ENCODE peak calls at places on chromosomes 6 and 20, in six cellular contexts. N is uterus, H is GM23248, E is heart left ventricle, U is colonic mucosa, R is tibial artery. Z is an unnamed sample.

GRCh38 chr6:14452567-14453527 is 335.3 kb downstream of the CD83 start:
- DNase-seq in N (no peak), H (no peak), E (no peak), U (no peak), R (no peak), Z (no peak)

GRCh38 chr6:111596784-111597183 is 8.9 kb downstream of the TRAF3IP2 start:
- DNase-seq in N (no peak), H (no peak), E (no peak), U (no peak), R (no peak), Z (no peak)

GRCh38 chr6:44250067-44250717 is 3.3 kb downstream of the HSP90AB1 start:
- DNase-seq in N (no peak), H (no peak), E (no peak), U (no peak), R (no peak), Z (no peak)

GRCh38 chr6:125753218-125753936 is 3.9 kb downstream of the HEY2 start:
- DNase-seq in N (no peak), H (peak), E (no peak), U (no peak), R (no peak), Z (no peak)

GRCh38 chr20:10291564-10292240 is 73.1 kb downstream of the SNAP25 start:
- DNase-seq in N (no peak), H (no peak), E (no peak), U (no peak), R (no peak), Z (no peak)

GRCh38 chr20:33111306-33111705 is 31.9 kb downstream of the BPIFB4 start:
- DNase-seq in N (no peak), H (no peak), E (no peak), U (no peak), R (no peak), Z (no peak)

GRCh38 chr6:126054258-126054702 is 67.9 kb downstream of the TRMT11 start:
- DNase-seq in N (peak), H (no peak), E (no peak), U (peak), R (no peak), Z (no peak)

GRCh38 chr6:116099036-116099435 is 1.6 kb upstream of the NT5DC1 start:
- DNase-seq in N (no peak), H (no peak), E (no peak), U (no peak), R (no peak), Z (no peak)

DNA sequence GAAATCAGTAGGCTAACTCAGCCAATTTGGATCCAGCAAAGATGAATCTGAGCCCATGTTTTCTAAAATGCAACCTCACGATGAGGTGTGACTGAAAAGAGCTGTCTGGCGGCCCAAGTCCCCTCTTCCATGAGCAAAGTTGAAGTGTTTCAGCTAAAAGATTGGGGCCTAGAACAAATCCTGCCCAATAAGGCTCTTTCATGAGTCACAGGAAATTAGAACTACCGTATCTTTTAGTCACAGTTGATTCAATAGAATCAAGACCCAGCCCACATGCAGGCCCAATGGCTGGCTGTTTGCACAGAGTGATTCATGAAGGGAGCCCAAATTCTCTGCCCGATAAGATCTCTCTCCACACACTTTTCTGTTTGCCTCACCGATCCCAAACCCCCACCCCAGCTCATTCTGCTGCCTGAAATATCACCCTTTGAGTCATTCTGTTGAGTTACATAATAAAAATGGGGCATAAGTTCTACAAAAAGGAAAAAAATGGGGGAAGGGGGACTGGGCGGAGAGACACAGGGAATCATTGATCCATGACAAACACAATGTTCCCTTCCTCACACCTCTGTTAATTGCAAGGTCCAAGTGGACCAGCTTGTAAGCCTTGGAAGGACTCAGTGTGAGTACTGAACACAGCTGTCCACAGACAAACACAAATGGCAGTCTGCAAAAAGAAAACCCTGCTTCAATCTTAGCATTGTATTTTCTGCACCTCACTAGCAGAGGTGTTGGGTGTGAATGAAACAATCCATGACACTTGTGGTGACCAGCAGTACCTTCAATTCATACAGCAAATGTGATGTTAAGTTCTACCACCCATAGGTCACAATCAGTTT is 13.8 kb downstream of the FOXQ1 start:
- DNase-seq in N (no peak), H (peak), E (no peak), U (no peak), R (no peak), Z (no peak)
- H3K27ac ChIP-seq in N (no peak), H (peak), E (no peak), U (no peak), R (no peak), Z (no peak)

GRCh38 chr6:53818845-53819609 is 24.2 kb downstream of the LRRC1 start:
- DNase-seq in N (no peak), H (no peak), E (no peak), U (no peak), R (no peak), Z (no peak)

GRCh38 chr6:53813096-53813495 is 18.3 kb downstream of the LRRC1 start:
- DNase-seq in N (no peak), H (no peak), E (no peak), U (peak), R (no peak), Z (no peak)

GRCh38 chr6:53813801-53814200 is 19.0 kb downstream of the LRRC1 start:
- DNase-seq in N (no peak), H (no peak), E (no peak), U (no peak), R (no peak), Z (no peak)

GRCh38 chr6:53814353-53814752 is 19.5 kb downstream of the LRRC1 start:
- DNase-seq in N (no peak), H (no peak), E (no peak), U (no peak), R (no peak), Z (no peak)

GRCh38 chr6:53815381-53816119 is 20.7 kb downstream of the LRRC1 start:
- DNase-seq in N (no peak), H (no peak), E (no peak), U (no peak), R (no peak), Z (no peak)
- H3K27ac ChIP-seq in N (no peak), H (no peak), E (no peak), U (no peak), R (peak), Z (no peak)

GRCh38 chr20:7496394-7497111 is 443.7 kb downstream of the HAO1 start:
- DNase-seq in N (no peak), H (peak), E (no peak), U (no peak), R (no peak), Z (no peak)
- H3K27ac ChIP-seq in N (no peak), H (no peak), E (no peak), U (no peak), R (no peak), Z (no peak)

GRCh38 chr6:164051427-164051826 is 636.9 kb downstream of the QKI start:
- DNase-seq in N (no peak), H (no peak), E (no peak), U (no peak), R (no peak), Z (no peak)
- H3K27ac ChIP-seq in N (no peak), H (no peak), E (no peak), U (no peak), R (no peak), Z (no peak)